ENCODE peak calls at places on chromosomes 1 and 21, in seven cellular contexts. U is IMR-90; I is CD4-positive, alpha-beta T cell; S is activated CD8-positive, alpha-beta T cell treated with anti-CD3 and anti-CD28 coated beads for 36 hours; P is uterus; D is activated B cell treated with CpG ODN at 0.5 μM for 24 hours; V is testis. E is an unnamed sample.

GRCh38 chr1:241142493-241142892 is 214.5 kb downstream of the RGS7 start:
- DNase-seq in V (no peak), S (no peak), U (no peak), I (no peak), D (no peak), P (no peak), E (no peak)

GRCh38 chr1:178310685-178311105 is 186.1 kb downstream of the CLEC20A start:
- DNase-seq in I (no peak), D (no peak), S (no peak), U (peak), V (no peak), P (no peak), E (peak)

GRCh38 chr1:209777587-209777986 is 6.8 kb downstream of the C1orf74 start:
- DNase-seq in U (no peak), V (no peak), S (no peak), P (no peak), I (no peak), D (no peak), E (no peak)

GRCh38 chr1:202578001-202578500 is 132.2 kb downstream of the SYT2 start:
- DNase-seq in P (no peak), D (no peak), V (no peak), I (no peak), S (no peak), U (peak), E (no peak)

GRCh38 chr21:33265664-33266049 is 510 bp upstream of the IL10RB start:
- DNase-seq in D (peak), V (peak), P (no peak), U (peak), S (peak), I (no peak), E (no peak)

GRCh38 chr1:156658496-156658895 is 16.6 kb downstream of the BCAN start:
- DNase-seq in U (no peak), D (no peak), P (no peak), S (no peak), I (no peak), V (no peak), E (no peak)

GRCh38 chr1:210298936-210299335 is 29.8 kb upstream of the HHAT start:
- DNase-seq in U (no peak), I (no peak), D (no peak), V (no peak), P (no peak), S (no peak), E (no peak)

GRCh38 chr1:47340227-47340626 is 6.6 kb downstream of the CMPK1 start:
- DNase-seq in V (no peak), D (no peak), P (no peak), I (no peak), U (peak), S (no peak), E (no peak)

GRCh38 chr1:77044133-77044849 is 174.9 kb downstream of the PIGK start:
- DNase-seq in P (no peak), I (no peak), D (no peak), S (peak), V (no peak), U (peak), E (no peak)

GRCh38 chr1:154012129-154012528 is 21.6 kb downstream of the RPS27 start:
- DNase-seq in D (no peak), V (no peak), I (no peak), U (no peak), S (no peak), P (no peak), E (no peak)

GRCh38 chr1:117210831-117211261 is at the start of gene VTCN1:
- DNase-seq in V (no peak), D (no peak), P (no peak), U (no peak), I (no peak), S (no peak), E (no peak)

GRCh38 chr1:17485280-17485679 is 45.8 kb upstream of the RCC2 start:
- DNase-seq in U (peak), I (no peak), V (peak), D (no peak), S (peak), P (no peak), E (no peak)

GRCh38 chr1:44029911-44030605 is 1.2 kb downstream of the SLC6A9 start:
- DNase-seq in D (peak), P (peak), S (peak), U (peak), I (peak), V (peak), E (peak)

GRCh38 chr1:185693654-185694053 is 40.5 kb upstream of the HMCN1 start:
- DNase-seq in P (no peak), I (no peak), U (no peak), V (no peak), D (no peak), S (no peak), E (no peak)

GRCh38 chr1:185699874-185700273 is 34.3 kb upstream of the HMCN1 start:
- DNase-seq in D (no peak), I (no peak), V (no peak), P (no peak), S (no peak), U (no peak), E (no peak)

GRCh38 chr1:185694081-185694480 is 40.1 kb upstream of the HMCN1 start:
- DNase-seq in P (peak), I (no peak), U (no peak), D (no peak), S (peak), V (no peak), E (no peak)

GRCh38 chr1:185696419-185697150 is 37.6 kb upstream of the HMCN1 start:
- DNase-seq in D (no peak), U (no peak), I (no peak), P (no peak), V (no peak), S (no peak), E (no peak)

DNA sequence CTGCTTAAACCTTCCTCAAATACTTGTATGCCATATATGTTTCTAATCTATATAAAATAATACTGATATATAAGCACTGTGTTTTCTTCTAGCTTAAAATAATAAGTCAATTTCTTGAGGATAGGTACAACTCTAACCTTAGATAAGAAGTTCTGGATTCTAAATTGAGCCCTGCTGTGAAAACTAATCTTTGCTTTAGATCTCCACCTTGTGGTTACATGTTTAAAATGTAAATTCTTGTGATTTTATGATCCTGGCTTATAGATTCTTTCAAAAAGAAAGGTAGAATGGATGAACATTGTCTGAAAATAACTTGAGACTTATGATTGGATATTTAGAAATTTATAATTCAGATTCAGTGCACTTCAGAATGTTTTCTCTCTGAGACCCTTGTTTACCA is 38.9 kb upstream of the HMCN1 start:
- DNase-seq in V (no peak), P (no peak), S (no peak), U (no peak), I (no peak), D (no peak), E (no peak)
- TF ChIP-seq CTCF in V (no peak), P (no peak), S (peak), U (peak), I (peak), D (no peak), E (peak)

DNA sequence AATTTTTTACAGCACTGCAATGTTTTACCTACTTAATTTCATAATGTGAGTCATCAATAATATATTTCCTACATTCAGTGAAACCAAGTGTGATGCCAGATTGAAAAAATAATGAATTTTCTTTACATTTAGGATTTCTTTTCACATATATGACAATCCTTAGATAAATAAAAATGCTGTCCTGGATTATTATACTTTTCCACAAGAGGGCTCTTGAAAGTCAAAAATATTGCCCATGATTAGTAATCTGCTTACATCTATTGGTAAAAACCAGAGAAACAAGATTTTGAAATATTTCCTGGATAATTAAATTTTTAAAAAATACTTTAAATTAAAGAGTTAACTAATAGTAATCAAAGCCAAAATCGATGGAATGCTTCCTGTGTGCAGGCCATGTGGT is 86.8 kb upstream of the PLPPR4 start:
- DNase-seq in I (no peak), U (no peak), D (no peak), S (no peak), P (no peak), V (no peak), E (no peak)
- TF ChIP-seq CTCF in I (no peak), U (peak), D (no peak), S (no peak), P (no peak), V (no peak), E (peak)

GRCh38 chr1:19976317-19977003 is 3.0 kb downstream of the PLA2G2A start:
- DNase-seq in I (no peak), D (no peak), V (no peak), U (no peak), P (no peak), S (no peak), E (no peak)
- TF ChIP-seq CTCF in I (no peak), D (no peak), V (no peak), U (no peak), P (no peak), S (no peak), E (no peak)

GRCh38 chr1:19495816-19496528 is 10.6 kb upstream of the CAPZB start:
- DNase-seq in U (peak), S (no peak), P (no peak), I (no peak), D (no peak), V (no peak), E (no peak)
- TF ChIP-seq CTCF in U (no peak), S (no peak), P (no peak), I (no peak), D (no peak), V (no peak), E (no peak)

GRCh38 chr1:106276856-106277255 is 779.6 kb upstream of the PRMT6 start:
- DNase-seq in I (no peak), S (no peak), V (no peak), U (no peak), P (no peak), D (no peak), E (no peak)

GRCh38 chr1:106277786-106278185 is 778.7 kb upstream of the PRMT6 start:
- DNase-seq in I (no peak), U (no peak), V (no peak), P (no peak), D (no peak), S (no peak), E (no peak)

DNA sequence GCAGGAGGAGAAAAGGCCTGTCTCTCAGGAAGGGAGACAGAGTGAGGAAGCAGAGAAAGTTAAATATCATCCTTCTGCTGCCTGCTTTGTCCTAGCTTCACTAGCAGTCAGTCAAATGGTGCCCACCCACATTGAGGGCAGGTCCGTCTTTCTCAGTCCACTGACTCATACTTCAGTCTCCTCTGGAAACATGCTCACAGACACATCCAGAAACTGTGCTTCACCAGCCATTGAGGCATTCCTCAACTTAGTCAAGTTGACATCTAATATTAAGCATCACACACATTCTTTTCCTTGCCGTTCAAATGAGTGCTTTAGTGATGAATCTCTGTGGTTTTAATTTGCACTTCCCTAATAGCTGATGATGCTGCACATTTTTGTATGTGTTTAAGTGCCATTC is 777.8 kb upstream of the PRMT6 start:
- DNase-seq in D (no peak), P (no peak), I (no peak), S (no peak), V (no peak), U (no peak), E (no peak)
- TF ChIP-seq CTCF in D (no peak), P (no peak), I (no peak), S (no peak), V (no peak), U (no peak), E (no peak)

DNA sequence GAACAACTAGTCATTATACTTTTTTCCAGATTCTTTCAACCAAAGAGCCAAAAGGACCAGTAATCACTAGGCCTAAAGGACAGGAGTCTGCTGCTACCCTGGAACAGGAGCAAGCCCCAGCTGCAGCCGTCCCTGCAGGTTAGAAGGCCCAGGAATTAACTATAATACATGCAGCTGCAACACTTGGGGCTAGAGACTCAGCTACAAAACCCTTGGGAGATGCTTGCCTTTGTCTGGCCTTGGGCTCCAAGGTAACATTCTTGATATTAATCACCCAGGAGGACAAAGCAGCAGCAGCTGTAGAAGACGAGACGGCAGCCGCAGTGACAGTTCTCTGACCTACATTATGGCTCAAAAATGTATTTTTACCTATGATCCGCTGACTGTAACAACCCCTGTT is 841.2 kb upstream of the ADGRL4 start:
- DNase-seq in I (no peak), D (no peak), V (no peak), P (no peak), U (no peak), S (no peak), E (no peak)
- TF ChIP-seq CTCF in I (no peak), D (no peak), V (no peak), P (no peak), U (no peak), S (no peak), E (no peak)

GRCh38 chr1:113490384-113490783 is 100.1 kb downstream of the MAGI3 start:
- DNase-seq in U (no peak), S (no peak), V (no peak), I (no peak), D (no peak), P (no peak), E (no peak)

GRCh38 chr1:113493533-113493932 is 103.2 kb downstream of the MAGI3 start:
- DNase-seq in S (no peak), D (no peak), I (no peak), P (no peak), V (no peak), U (no peak), E (no peak)

DNA sequence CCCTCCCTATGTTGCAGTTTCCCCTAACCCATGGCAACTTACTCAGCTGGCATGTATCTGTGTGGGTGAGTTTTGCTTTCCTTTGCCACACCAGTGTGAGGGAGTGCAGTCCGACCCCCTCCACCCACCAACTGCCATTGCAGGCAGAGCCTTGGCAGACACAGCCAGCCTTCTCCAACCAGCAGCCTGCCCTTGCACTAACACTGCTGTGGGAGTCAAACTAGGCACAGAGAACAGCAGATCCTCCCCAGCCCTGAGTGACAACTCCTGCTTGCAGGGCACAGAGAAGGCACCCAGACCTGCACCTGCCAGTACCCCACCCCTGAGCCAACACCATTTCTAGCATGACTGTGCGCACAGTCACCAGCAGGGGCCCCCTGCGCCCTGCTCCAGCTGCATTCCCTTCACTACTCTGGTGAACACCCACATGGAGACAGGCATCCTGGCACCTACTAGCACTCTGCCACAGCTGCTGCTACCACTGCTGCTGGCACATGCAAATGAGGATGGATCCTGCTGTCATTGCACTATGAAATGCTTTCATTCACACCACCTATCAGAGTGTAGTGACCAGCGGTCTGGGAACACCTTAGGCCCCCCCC is 98.4 kb downstream of the MAGI3 start:
- DNase-seq in U (no peak), P (no peak), I (no peak), V (no peak), D (no peak), S (no peak), E (no peak)
- TF ChIP-seq CTCF in U (peak), P (no peak), I (no peak), V (no peak), D (no peak), S (no peak), E (no peak)

DNA sequence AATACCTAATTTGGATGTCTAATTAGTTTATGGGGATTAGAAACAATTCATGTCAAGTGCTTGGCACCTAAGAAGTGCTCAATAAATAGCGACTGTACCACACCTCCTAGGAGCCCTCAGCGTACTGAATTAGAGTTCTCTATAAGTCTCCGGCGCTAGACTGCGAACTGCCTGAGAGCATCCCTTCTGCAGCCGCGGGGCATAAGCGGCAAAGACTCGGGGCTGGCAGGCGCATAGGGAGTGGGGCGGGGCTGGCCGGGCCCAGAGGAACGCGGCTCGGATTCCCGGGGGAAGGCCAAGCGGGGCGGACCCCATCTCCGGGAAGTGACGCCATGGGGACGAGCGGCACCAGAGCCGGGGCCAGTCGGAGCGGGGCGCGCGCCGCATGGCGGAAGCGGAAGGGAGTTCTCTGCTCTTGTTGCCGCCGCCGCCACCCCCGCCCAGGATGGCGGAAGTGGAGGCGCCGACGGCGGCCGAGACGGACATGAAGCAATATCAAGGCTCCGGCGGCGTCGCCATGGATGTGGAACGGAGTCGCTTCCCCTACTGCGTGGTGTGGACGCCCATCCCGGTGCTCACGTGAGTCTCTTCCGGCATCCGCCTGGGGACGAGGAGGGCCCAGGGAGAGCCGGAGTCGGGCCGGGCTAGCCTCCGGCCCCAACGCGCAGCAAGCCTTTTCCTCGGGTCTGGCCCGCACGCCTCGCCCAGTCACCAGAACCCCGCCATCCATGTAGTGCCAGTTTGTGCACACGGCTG is at the start of gene TMEM222:
- DNase-seq in D (peak), U (peak), P (peak), S (peak), V (peak), I (peak), E (peak)
- TF ChIP-seq CTCF in D (no peak), U (peak), P (peak), S (no peak), V (no peak), I (no peak), E (no peak)

E was measured in SK-N-SH.